ENCODE peak calls at places on chromosomes 12 and 14, in ten cellular contexts. A is sigmoid colon, C is AG04450, N is OCI-LY7, M is epithelial cell of esophagus, Y is body of pancreas, S is left lung, V is A549, E is IMR-90, U is GM06990. G is an unnamed sample.

GRCh38 chr12:2057041-2057792 is 4.4 kb downstream of the CACNA1C start:
- DNase-seq in S (no peak), C (no peak), A (peak; percentile 90), N (peak; percentile 78), E (peak; percentile 62), V (peak; percentile 49), U (no peak), M (peak; percentile 19), Y (peak; percentile 52), G (peak; percentile 55)

GRCh38 chr12:62785941-62786559 is 148.9 kb downstream of the PPM1H start:
- DNase-seq in V (peak; percentile 99), M (peak; percentile 96), E (peak; percentile 93), S (peak; percentile 62), U (no peak), Y (peak; percentile 31), A (peak; percentile 69), C (peak; percentile 47), N (no peak), G (no peak)

GRCh38 chr14:32458720-32459119 is 129.6 kb downstream of the AKAP6 start:
- DNase-seq in V (no peak), C (no peak), U (no peak), E (no peak), A (no peak), Y (no peak), N (no peak), S (no peak), M (no peak), G (no peak)

GRCh38 chr14:24911324-24912095 is 138.4 kb downstream of the STXBP6 start:
- DNase-seq in V (peak; percentile 4), N (no peak), U (no peak), E (peak; percentile 82), M (peak; percentile 6), C (no peak), Y (peak; percentile 55), A (no peak), S (no peak), G (no peak)

GRCh38 chr14:96512602-96513397 is 10.6 kb downstream of the PAPOLA start:
- DNase-seq in E (no peak), M (no peak), N (no peak), U (peak; percentile 24), S (no peak), C (no peak), A (no peak), V (no peak), Y (no peak), G (no peak)

GRCh38 chr14:36556811-36557433 is 25.5 kb downstream of the NKX2-8 start:
- DNase-seq in M (peak; percentile 37), N (peak; percentile 30), E (peak; percentile 7), A (no peak), C (no peak), S (no peak), U (no peak), Y (peak; percentile 8), V (peak; percentile 16), G (peak; percentile 50)

GRCh38 chr14:36022765-36023415 is 153.6 kb downstream of the PTCSC3 start:
- DNase-seq in V (no peak), N (no peak), S (no peak), C (no peak), E (no peak), M (no peak), Y (no peak), U (no peak), A (no peak), G (no peak)

GRCh38 chr14:71891970-71892369 is 40.3 kb upstream of the RGS6 start:
- DNase-seq in U (no peak), A (no peak), E (no peak), S (no peak), Y (no peak), M (no peak), N (no peak), C (no peak), V (no peak), G (no peak)

GRCh38 chr12:70719672-70720420 is 82.6 kb upstream of the PTPRB start:
- DNase-seq in M (peak; percentile 33), C (no peak), A (peak; percentile 66), Y (peak; percentile 7), U (no peak), S (peak; percentile 34), N (peak; percentile 45), E (peak; percentile 36), V (peak; percentile 13), G (peak; percentile 36)

GRCh38 chr14:103155013-103155412 is 31.8 kb downstream of the TNFAIP2 start:
- DNase-seq in V (peak; percentile 89), C (no peak), U (no peak), M (no peak), S (peak; percentile 70), Y (peak; percentile 45), N (no peak), A (peak; percentile 90), E (peak; percentile 13), G (no peak)

GRCh38 chr14:90697577-90698206 is 118.5 kb downstream of the TTC7B start:
- DNase-seq in V (peak; percentile 71), E (peak; percentile 72), Y (peak; percentile 80), S (peak; percentile 83), N (peak; percentile 73), U (peak; percentile 23), M (peak; percentile 81), A (peak; percentile 95), C (no peak), G (peak; percentile 75)

GRCh38 chr14:50865677-50866076 is 6.2 kb upstream of the ABHD12B start:
- DNase-seq in Y (no peak), C (peak; percentile 34), S (no peak), U (no peak), E (peak; percentile 84), N (no peak), M (no peak), A (no peak), V (no peak), G (no peak)

DNA sequence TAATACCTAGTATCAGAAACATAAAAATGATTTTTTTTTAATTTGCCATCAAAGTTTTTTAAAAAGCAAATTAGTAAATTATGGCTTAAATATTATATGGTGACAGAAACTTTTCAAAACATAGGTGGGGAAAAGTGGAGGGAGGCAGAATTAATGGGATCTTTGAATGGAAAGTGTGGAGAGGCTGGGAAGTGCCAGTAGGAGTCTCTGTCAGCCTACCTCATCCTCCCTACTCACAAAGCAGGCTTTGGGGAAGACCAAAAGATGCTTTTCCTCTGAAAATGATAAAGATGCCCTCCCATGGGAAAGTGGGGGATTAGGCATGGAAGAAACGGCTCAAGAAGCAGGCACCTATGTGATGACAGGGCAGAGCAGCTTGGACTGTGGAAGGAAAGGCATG is 21.8 kb downstream of the PLEK2 start:
- DNase-seq in C (no peak), U (no peak), E (no peak), M (no peak), N (no peak), Y (no peak), S (no peak), V (no peak), A (no peak), G (no peak)
- TF ChIP-seq CTCF in C (no peak), U (no peak), E (no peak), M (no peak), N (no peak), Y (no peak), S (no peak), V (no peak), A (no peak), G (no peak)

DNA sequence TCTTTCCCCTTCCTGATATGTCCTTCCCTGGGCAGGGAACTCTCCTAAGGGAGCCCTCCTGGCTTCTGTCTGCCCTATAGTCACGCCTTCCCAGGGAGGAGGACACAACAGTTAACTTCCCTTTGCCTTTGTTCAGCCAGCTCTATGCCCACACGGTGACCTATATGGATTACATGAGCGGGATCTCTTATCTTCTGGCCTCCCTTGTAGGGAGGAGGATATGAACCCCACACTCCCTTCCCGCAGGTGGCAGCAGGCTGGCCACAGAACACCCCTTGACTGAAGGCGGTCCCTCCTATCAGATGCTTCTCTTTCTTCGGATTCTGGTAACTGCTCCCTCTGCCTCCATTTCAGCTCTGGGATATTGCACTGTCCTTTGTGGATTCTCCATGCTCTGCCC is 135.6 kb upstream of the MAX start:
- DNase-seq in V (no peak), S (no peak), U (no peak), Y (no peak), E (no peak), C (no peak), A (no peak), N (no peak), M (no peak), G (no peak)
- TF ChIP-seq CTCF in V (no peak), S (no peak), U (no peak), Y (no peak), E (no peak), C (no peak), A (no peak), N (no peak), M (no peak), G (no peak)

GRCh38 chr12:106035421-106035820 is 103.3 kb downstream of the NUAK1 start:
- DNase-seq in C (no peak), U (no peak), E (no peak), N (no peak), V (no peak), S (no peak), M (no peak), Y (no peak), A (no peak), G (no peak)
- TF ChIP-seq CTCF in C (no peak), U (no peak), E (no peak), N (no peak), V (no peak), S (no peak), M (no peak), Y (no peak), A (no peak), G (no peak)

GRCh38 chr12:11624126-11624525 is 25.3 kb upstream of the ETV6 start:
- DNase-seq in A (no peak), U (no peak), S (no peak), M (no peak), N (no peak), V (no peak), C (no peak), E (no peak), Y (no peak), G (no peak)

GRCh38 chr12:11622774-11623375 is 26.6 kb upstream of the ETV6 start:
- DNase-seq in C (no peak), N (peak; percentile 46), M (no peak), Y (no peak), V (no peak), S (no peak), U (no peak), E (no peak), A (no peak), G (no peak)

GRCh38 chr12:11623382-11623781 is 26.1 kb upstream of the ETV6 start:
- DNase-seq in U (no peak), C (peak; percentile 32), V (no peak), E (peak; percentile 60), A (no peak), S (no peak), Y (no peak), N (no peak), M (peak; percentile 37), G (no peak)

GRCh38 chr12:11621797-11622423 is 27.6 kb upstream of the ETV6 start:
- DNase-seq in M (no peak), S (no peak), V (peak; percentile 23), C (no peak), Y (peak; percentile 19), E (no peak), A (no peak), N (peak; percentile 70), U (no peak), G (no peak)
- TF ChIP-seq CTCF in M (no peak), S (no peak), V (no peak), C (peak; percentile 6), Y (no peak), E (peak; percentile 8), A (no peak), N (peak; percentile 72), U (peak; percentile 28), G (no peak)